ENCODE peak calls at places on chromosomes 7 and 10, in seven cellular contexts. K is OCI-LY7, E is HCT116, N is astrocyte, O is GM06990, D is fibroblast of pulmonary artery, Z is prostate gland. W is an unnamed sample.

GRCh38 chr10:79436066-79436849 is 9.2 kb downstream of the ZCCHC24 start:
- DNase-seq in K (no peak), E (no peak), N (no peak), O (no peak), D (no peak), Z (no peak), W (no peak)

GRCh38 chr10:29199344-29199743 is 89.5 kb upstream of the LYZL1 start:
- DNase-seq in K (no peak), E (no peak), N (no peak), O (no peak), D (no peak), Z (no peak), W (no peak)

GRCh38 chr10:43212043-43212721 is 54.7 kb downstream of the RASGEF1A start:
- DNase-seq in K (no peak), E (no peak), N (no peak), O (no peak), D (no peak), Z (no peak), W (no peak)

GRCh38 chr7:134420509-134421125 is 38.3 kb downstream of the AKR1B1 start:
- DNase-seq in K (peak), E (peak), N (peak), O (no peak), D (peak), Z (peak), W (peak)

GRCh38 chr10:60921631-60922030 is 22.4 kb downstream of the RHOBTB1 start:
- DNase-seq in K (peak), E (no peak), N (no peak), O (no peak), D (no peak), Z (no peak), W (no peak)

GRCh38 chr7:143361552-143362125 is 874 bp downstream of the FAM131B start:
- DNase-seq in K (no peak), E (no peak), N (no peak), O (no peak), D (no peak), Z (no peak), W (no peak)

GRCh38 chr10:59880976-59881510 is 25.3 kb downstream of the CCDC6 start:
- DNase-seq in K (no peak), E (no peak), N (no peak), O (peak), D (no peak), Z (no peak), W (no peak)

GRCh38 chr7:91473619-91474018 is 209.4 kb downstream of the FZD1 start:
- DNase-seq in K (no peak), E (no peak), N (no peak), O (no peak), D (no peak), Z (no peak), W (no peak)

GRCh38 chr7:150950496-150951180 is 27.5 kb downstream of the KCNH2 start:
- DNase-seq in K (no peak), E (no peak), N (no peak), O (no peak), D (no peak), Z (no peak), W (no peak)

GRCh38 chr7:132882714-132883428 is 199.0 kb downstream of the CHCHD3 start:
- DNase-seq in K (no peak), E (no peak), N (no peak), O (peak), D (no peak), Z (no peak), W (no peak)

GRCh38 chr7:2643386-2644229 is 11.8 kb downstream of the TTYH3 start:
- DNase-seq in K (peak), E (no peak), N (no peak), O (no peak), D (no peak), Z (no peak), W (no peak)

GRCh38 chr10:114869500-114869899 is 47.9 kb downstream of the FHIP2A start:
- DNase-seq in K (no peak), E (no peak), N (peak), O (no peak), D (peak), Z (no peak), W (peak)

GRCh38 chr10:83375274-83375673 is 764.0 kb upstream of the GHITM start:
- DNase-seq in K (no peak), E (no peak), N (no peak), O (no peak), D (no peak), Z (no peak), W (no peak)

GRCh38 chr7:74477188-74477587 is 23.5 kb downstream of the GTF2IRD1 start:
- DNase-seq in K (no peak), E (no peak), N (no peak), O (no peak), D (no peak), Z (no peak), W (no peak)
- H3K4me3 ChIP-seq in K (no peak), E (no peak), N (no peak), O (no peak), D (no peak), Z (no peak), W (no peak)

DNA sequence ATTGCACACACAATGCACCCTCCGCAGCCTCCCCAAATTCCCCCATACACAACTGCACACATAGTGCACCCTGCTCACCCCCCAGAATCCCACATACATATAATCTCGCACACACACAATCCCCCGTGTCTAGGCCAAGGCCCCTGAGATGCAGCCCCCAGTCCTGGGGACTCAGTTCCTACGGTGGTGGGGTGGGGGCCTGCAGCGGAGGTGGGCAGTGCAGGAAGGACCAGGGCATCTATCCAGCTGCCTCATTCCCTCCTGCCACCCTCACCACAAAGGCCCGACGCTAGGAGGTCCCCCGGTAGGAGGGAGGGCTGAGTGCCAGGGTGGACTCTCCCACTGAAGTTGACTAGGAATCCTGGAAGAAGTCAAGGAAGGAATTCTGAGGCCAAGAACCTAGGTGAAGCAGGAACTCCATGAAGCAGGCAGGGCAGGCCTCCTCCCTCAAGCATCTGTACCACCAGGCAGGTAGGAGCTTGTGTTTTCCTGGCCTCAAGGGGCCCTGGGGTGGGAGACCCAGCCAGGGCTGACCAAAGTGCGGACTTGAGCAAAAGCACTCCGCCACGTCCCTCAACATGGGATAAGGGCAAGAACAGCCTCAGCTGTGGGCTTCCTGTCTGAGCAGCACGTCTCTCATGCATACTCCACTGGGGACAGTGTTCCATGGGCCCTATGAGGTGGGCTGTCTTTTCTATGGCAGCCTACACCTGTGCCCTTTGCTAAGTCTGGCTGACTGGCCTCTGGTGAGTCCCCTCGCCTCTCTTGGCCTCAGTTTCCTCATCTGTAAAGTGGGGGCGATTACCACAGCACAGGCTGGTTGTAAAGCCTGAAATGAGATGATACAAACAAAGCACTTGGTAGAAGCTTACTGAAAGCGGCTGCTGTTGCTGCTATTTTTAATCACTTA is 145.7 kb downstream of the MAPK8 start:
- DNase-seq in K (no peak), E (no peak), N (no peak), O (no peak), D (no peak), Z (no peak), W (no peak)
- TF ChIP-seq CTCF in K (no peak), E (no peak), N (no peak), O (no peak), D (no peak), Z (no peak), W (no peak)

GRCh38 chr10:88902328-88902789 is 22.3 kb downstream of the STAMBPL1 start:
- DNase-seq in K (no peak), E (no peak), N (no peak), O (no peak), D (no peak), Z (no peak), W (no peak)
- H3K4me3 ChIP-seq in K (no peak), E (no peak), N (no peak), O (no peak), D (no peak), Z (no peak), W (no peak)

GRCh38 chr7:156560075-156560474 is 80.5 kb upstream of the RNF32 start:
- DNase-seq in K (no peak), E (no peak), N (no peak), O (no peak), D (no peak), Z (no peak), W (no peak)
- TF ChIP-seq CTCF in K (peak), E (peak), N (peak), O (peak), D (no peak), Z (no peak), W (no peak)

DNA sequence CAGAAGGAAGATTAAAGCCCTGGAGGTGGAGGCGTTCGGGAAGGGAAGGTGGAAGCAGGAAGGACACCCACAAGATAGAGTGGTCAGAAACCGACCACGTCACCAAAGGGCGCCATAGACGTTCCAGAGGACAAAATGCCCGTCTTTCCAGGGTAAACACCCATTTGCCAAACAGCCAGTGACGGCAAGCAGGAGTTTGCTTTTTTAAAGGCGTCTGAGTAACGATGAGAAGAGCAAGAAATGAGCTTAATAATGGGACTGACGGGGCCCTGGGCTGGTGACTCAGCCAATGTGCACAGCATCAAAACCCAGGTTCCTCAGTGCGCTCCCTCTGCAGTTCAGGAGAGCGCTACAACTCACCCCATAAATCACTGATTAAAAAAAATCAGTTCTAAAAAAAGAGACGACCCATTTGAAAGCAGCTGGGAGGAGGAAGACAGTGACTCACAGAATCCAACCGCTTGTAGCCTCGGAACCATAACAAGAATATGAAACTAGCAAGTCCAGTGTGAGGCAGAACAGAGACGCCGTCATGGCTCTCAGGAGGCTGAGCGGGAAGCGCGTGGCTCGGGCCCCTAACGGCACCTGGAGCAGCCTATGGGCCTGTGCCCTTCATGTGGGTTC is 5.9 kb downstream of the DIP2C start:
- DNase-seq in K (no peak), E (peak), N (peak), O (no peak), D (peak), Z (no peak), W (peak)
- H3K4me3 ChIP-seq in K (no peak), E (peak), N (peak), O (no peak), D (no peak), Z (no peak), W (peak)

DNA sequence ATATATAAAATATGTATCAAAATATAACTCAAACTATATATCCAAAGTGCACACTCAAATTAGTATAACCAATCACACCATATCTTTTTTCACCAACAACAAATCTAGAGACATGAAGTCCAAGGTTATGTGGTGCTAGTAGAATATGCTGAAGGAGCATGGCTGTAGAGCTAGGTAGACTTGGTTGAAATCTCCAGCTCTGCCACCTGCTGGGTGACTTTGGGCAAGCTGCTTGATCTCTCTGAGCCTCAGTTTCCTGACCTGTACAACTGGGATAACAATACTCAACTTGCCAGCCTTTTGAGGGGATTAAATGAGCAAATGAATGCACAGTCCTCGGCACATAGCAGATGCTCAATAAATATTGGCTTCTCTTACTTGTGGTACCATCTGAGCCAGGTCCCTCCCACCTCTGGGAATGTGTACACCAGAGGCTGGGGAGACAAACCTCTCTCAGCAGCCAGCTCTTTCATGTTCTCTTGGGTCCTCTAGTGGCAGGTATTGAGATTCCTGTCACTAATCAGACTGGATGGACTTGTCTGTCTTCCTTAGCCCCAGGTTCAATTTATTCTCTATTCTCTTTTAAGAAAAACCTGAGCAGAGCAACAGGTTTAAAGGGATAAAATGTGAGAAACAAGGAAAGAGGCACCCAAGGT is 94.3 kb upstream of the PDE1C start:
- DNase-seq in K (no peak), E (peak), N (peak), O (no peak), D (peak), Z (no peak), W (peak)
- TF ChIP-seq CTCF in K (peak), E (peak), N (peak), O (peak), D (peak), Z (no peak), W (peak)

DNA sequence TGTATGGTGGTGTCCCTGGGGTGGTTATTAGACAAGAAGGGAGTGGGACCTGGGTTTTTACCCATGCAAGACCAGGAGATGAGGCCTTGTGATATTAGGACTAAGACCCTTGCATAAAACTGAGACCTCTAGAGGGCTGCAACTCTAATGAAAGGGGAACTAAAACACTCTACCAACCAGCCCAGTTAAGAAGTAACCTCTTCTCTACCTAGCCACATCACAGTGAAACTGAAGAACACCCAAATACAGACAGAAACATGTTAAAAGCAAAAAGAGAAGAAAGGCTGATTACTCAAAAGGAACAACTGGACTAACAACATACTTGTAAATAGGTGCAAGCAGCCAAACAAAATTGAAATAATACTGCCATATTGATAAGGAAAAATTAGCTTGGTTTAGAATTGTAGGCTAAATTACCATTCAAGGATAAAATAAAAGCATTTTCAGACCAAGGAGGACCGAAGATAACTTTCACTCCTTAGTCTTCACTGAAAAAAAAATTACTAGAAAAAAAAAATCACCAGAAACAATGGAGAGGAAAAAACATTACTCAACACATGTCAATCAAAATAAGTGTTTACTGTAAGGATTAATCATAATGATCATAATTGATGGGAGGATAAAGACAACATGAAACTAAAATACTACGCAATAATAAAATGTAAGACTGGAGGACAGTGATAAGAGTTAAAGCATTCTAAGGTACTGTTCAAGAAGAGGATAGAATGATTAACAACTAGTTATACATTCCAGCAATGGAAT is 27.6 kb downstream of the ERLIN1 start:
- DNase-seq in K (no peak), E (no peak), N (no peak), O (peak), D (no peak), Z (no peak), W (no peak)
- H3K4me3 ChIP-seq in K (no peak), E (no peak), N (no peak), O (no peak), D (no peak), Z (no peak), W (no peak)

GRCh38 chr7:52163311-52163710 is 846.7 kb upstream of the COBL start:
- DNase-seq in K (no peak), E (no peak), N (no peak), O (no peak), D (no peak), Z (no peak), W (no peak)

DNA sequence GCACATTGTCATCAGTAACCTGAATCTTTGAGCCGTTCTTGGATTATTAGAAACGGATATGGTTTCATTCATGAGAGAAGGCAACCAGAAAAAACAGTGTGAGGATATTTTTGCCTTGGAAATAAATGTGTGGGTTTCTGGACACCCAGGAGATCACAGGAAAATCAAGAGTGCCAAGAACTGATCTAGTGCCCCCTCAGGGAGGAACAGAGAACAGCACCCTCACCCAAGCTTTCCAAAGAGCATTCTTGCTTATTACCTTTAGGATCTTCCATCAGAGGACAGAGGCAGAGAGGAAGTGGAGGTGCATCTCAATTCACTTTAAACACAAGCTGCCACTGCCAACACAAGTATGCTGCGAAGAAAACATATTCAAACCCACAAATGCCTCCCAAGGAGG is 851.5 kb upstream of the COBL start:
- DNase-seq in K (peak), E (no peak), N (no peak), O (no peak), D (no peak), Z (no peak), W (no peak)
- TF ChIP-seq CTCF in K (peak), E (no peak), N (no peak), O (no peak), D (no peak), Z (no peak), W (no peak)

W was measured in fibroblast of mammary gland.